ENCODE peak calls at places on chromosome 15, in six cellular contexts. One of them, this sample, is unnamed.

GRCh38 chr15:48470096-48470495 is 138.9 kb downstream of the DUT start:
- DNase-seq in pancreas: no peak
- DNase-seq in T-helper 9 cell: no peak
- DNase-seq in amygdala: no peak
- DNase-seq in stimulated activated CD4-positive, alpha-beta T cell treated with anti-CD3 and anti-CD28 coated beads, Interleukin-15, amount 100 ng/mL, for 24 hours: no peak
- DNase-seq in Right ventricle myocardium superior: no peak
- DNase-seq in this sample: no peak

GRCh38 chr15:36898522-36899126 is 201.7 kb downstream of the MEIS2 start:
- DNase-seq in pancreas: no peak
- DNase-seq in T-helper 9 cell: no peak
- DNase-seq in amygdala: no peak
- DNase-seq in stimulated activated CD4-positive, alpha-beta T cell treated with anti-CD3 and anti-CD28 coated beads, Interleukin-15, amount 100 ng/mL, for 24 hours: no peak
- DNase-seq in Right ventricle myocardium superior: no peak
- DNase-seq in this sample: no peak

GRCh38 chr15:101615414-101615985 is 36.7 kb downstream of the TM2D3 start:
- DNase-seq in pancreas: no peak
- DNase-seq in T-helper 9 cell: no peak
- DNase-seq in amygdala: no peak
- DNase-seq in stimulated activated CD4-positive, alpha-beta T cell treated with anti-CD3 and anti-CD28 coated beads, Interleukin-15, amount 100 ng/mL, for 24 hours: no peak
- DNase-seq in Right ventricle myocardium superior: peak
- DNase-seq in this sample: no peak

GRCh38 chr15:77024273-77025065 is 29.5 kb downstream of the PSTPIP1 start:
- DNase-seq in pancreas: peak
- DNase-seq in T-helper 9 cell: peak
- DNase-seq in amygdala: peak
- DNase-seq in stimulated activated CD4-positive, alpha-beta T cell treated with anti-CD3 and anti-CD28 coated beads, Interleukin-15, amount 100 ng/mL, for 24 hours: peak
- DNase-seq in Right ventricle myocardium superior: peak
- DNase-seq in this sample: peak

GRCh38 chr15:77226652-77227051 is 155.7 kb upstream of the TSPAN3 start:
- DNase-seq in pancreas: no peak
- DNase-seq in T-helper 9 cell: no peak
- DNase-seq in amygdala: no peak
- DNase-seq in stimulated activated CD4-positive, alpha-beta T cell treated with anti-CD3 and anti-CD28 coated beads, Interleukin-15, amount 100 ng/mL, for 24 hours: no peak
- DNase-seq in Right ventricle myocardium superior: no peak
- DNase-seq in this sample: no peak

GRCh38 chr15:89888214-89888804 is 5.5 kb downstream of the AP3S2 start:
- DNase-seq in pancreas: no peak
- DNase-seq in T-helper 9 cell: no peak
- DNase-seq in amygdala: no peak
- DNase-seq in stimulated activated CD4-positive, alpha-beta T cell treated with anti-CD3 and anti-CD28 coated beads, Interleukin-15, amount 100 ng/mL, for 24 hours: no peak
- DNase-seq in Right ventricle myocardium superior: no peak
- DNase-seq in this sample: no peak

GRCh38 chr15:58537033-58537432 is 105.2 kb downstream of the LIPC start:
- DNase-seq in pancreas: no peak
- DNase-seq in T-helper 9 cell: no peak
- DNase-seq in amygdala: no peak
- DNase-seq in stimulated activated CD4-positive, alpha-beta T cell treated with anti-CD3 and anti-CD28 coated beads, Interleukin-15, amount 100 ng/mL, for 24 hours: no peak
- DNase-seq in Right ventricle myocardium superior: no peak
- DNase-seq in this sample: no peak

GRCh38 chr15:66850078-66850991 is 148.3 kb downstream of the SMAD6 start:
- DNase-seq in pancreas: no peak
- DNase-seq in T-helper 9 cell: no peak
- DNase-seq in amygdala: no peak
- DNase-seq in stimulated activated CD4-positive, alpha-beta T cell treated with anti-CD3 and anti-CD28 coated beads, Interleukin-15, amount 100 ng/mL, for 24 hours: no peak
- DNase-seq in Right ventricle myocardium superior: peak
- DNase-seq in this sample: no peak

GRCh38 chr15:40927497-40928346 is 1.4 kb upstream of the DLL4 start:
- DNase-seq in pancreas: no peak
- DNase-seq in T-helper 9 cell: no peak
- DNase-seq in amygdala: no peak
- DNase-seq in stimulated activated CD4-positive, alpha-beta T cell treated with anti-CD3 and anti-CD28 coated beads, Interleukin-15, amount 100 ng/mL, for 24 hours: peak
- DNase-seq in Right ventricle myocardium superior: peak
- DNase-seq in this sample: no peak

GRCh38 chr15:80875568-80875967 is 96.4 kb downstream of the CEMIP start:
- DNase-seq in pancreas: no peak
- DNase-seq in T-helper 9 cell: no peak
- DNase-seq in amygdala: peak
- DNase-seq in stimulated activated CD4-positive, alpha-beta T cell treated with anti-CD3 and anti-CD28 coated beads, Interleukin-15, amount 100 ng/mL, for 24 hours: no peak
- DNase-seq in Right ventricle myocardium superior: peak
- DNase-seq in this sample: peak

GRCh38 chr15:70099966-70100494 is 2.3 kb upstream of the TLE3 start:
- DNase-seq in pancreas: no peak
- DNase-seq in T-helper 9 cell: no peak
- DNase-seq in amygdala: no peak
- DNase-seq in stimulated activated CD4-positive, alpha-beta T cell treated with anti-CD3 and anti-CD28 coated beads, Interleukin-15, amount 100 ng/mL, for 24 hours: peak
- DNase-seq in Right ventricle myocardium superior: no peak
- DNase-seq in this sample: no peak

GRCh38 chr15:81347910-81348309 is 24.0 kb upstream of the STARD5 start:
- DNase-seq in pancreas: no peak
- DNase-seq in T-helper 9 cell: no peak
- DNase-seq in amygdala: no peak
- DNase-seq in stimulated activated CD4-positive, alpha-beta T cell treated with anti-CD3 and anti-CD28 coated beads, Interleukin-15, amount 100 ng/mL, for 24 hours: no peak
- DNase-seq in Right ventricle myocardium superior: no peak
- DNase-seq in this sample: no peak

GRCh38 chr15:72112111-72112510 is 5.8 kb downstream of the MYO9A start:
- DNase-seq in pancreas: no peak
- DNase-seq in T-helper 9 cell: no peak
- DNase-seq in amygdala: no peak
- DNase-seq in stimulated activated CD4-positive, alpha-beta T cell treated with anti-CD3 and anti-CD28 coated beads, Interleukin-15, amount 100 ng/mL, for 24 hours: no peak
- DNase-seq in Right ventricle myocardium superior: no peak
- DNase-seq in this sample: no peak

GRCh38 chr15:69222002-69222474 is 61.6 kb downstream of the GLCE start:
- DNase-seq in pancreas: no peak
- DNase-seq in T-helper 9 cell: no peak
- DNase-seq in amygdala: no peak
- DNase-seq in stimulated activated CD4-positive, alpha-beta T cell treated with anti-CD3 and anti-CD28 coated beads, Interleukin-15, amount 100 ng/mL, for 24 hours: no peak
- DNase-seq in Right ventricle myocardium superior: no peak
- DNase-seq in this sample: no peak

GRCh38 chr15:58931985-58932384 is 1.5 kb downstream of the SLTM start:
- DNase-seq in pancreas: peak
- DNase-seq in T-helper 9 cell: no peak
- DNase-seq in amygdala: no peak
- DNase-seq in stimulated activated CD4-positive, alpha-beta T cell treated with anti-CD3 and anti-CD28 coated beads, Interleukin-15, amount 100 ng/mL, for 24 hours: no peak
- DNase-seq in Right ventricle myocardium superior: no peak
- DNase-seq in this sample: peak

GRCh38 chr15:63077952-63078351 is 35.4 kb downstream of the TPM1 start:
- DNase-seq in pancreas: no peak
- DNase-seq in T-helper 9 cell: no peak
- DNase-seq in amygdala: no peak
- DNase-seq in stimulated activated CD4-positive, alpha-beta T cell treated with anti-CD3 and anti-CD28 coated beads, Interleukin-15, amount 100 ng/mL, for 24 hours: no peak
- DNase-seq in Right ventricle myocardium superior: no peak
- DNase-seq in this sample: no peak

GRCh38 chr15:39864116-39864515 is 56.0 kb downstream of the GPR176 start:
- DNase-seq in pancreas: no peak
- DNase-seq in T-helper 9 cell: no peak
- DNase-seq in amygdala: no peak
- DNase-seq in stimulated activated CD4-positive, alpha-beta T cell treated with anti-CD3 and anti-CD28 coated beads, Interleukin-15, amount 100 ng/mL, for 24 hours: no peak
- DNase-seq in Right ventricle myocardium superior: no peak
- DNase-seq in this sample: no peak

GRCh38 chr15:58409861-58410260 is 21.9 kb upstream of the LIPC start:
- DNase-seq in pancreas: no peak
- DNase-seq in T-helper 9 cell: no peak
- DNase-seq in amygdala: no peak
- DNase-seq in stimulated activated CD4-positive, alpha-beta T cell treated with anti-CD3 and anti-CD28 coated beads, Interleukin-15, amount 100 ng/mL, for 24 hours: no peak
- DNase-seq in Right ventricle myocardium superior: no peak
- DNase-seq in this sample: no peak

GRCh38 chr15:58684751-58685150 is 64.8 kb downstream of the ADAM10 start:
- DNase-seq in pancreas: no peak
- DNase-seq in T-helper 9 cell: no peak
- DNase-seq in amygdala: no peak
- DNase-seq in stimulated activated CD4-positive, alpha-beta T cell treated with anti-CD3 and anti-CD28 coated beads, Interleukin-15, amount 100 ng/mL, for 24 hours: no peak
- DNase-seq in Right ventricle myocardium superior: no peak
- DNase-seq in this sample: no peak

GRCh38 chr15:66359740-66360139 is 3.3 kb upstream of the TIPIN start:
- DNase-seq in pancreas: no peak
- DNase-seq in T-helper 9 cell: no peak
- DNase-seq in amygdala: no peak
- DNase-seq in stimulated activated CD4-positive, alpha-beta T cell treated with anti-CD3 and anti-CD28 coated beads, Interleukin-15, amount 100 ng/mL, for 24 hours: no peak
- DNase-seq in Right ventricle myocardium superior: no peak
- DNase-seq in this sample: no peak

GRCh38 chr15:49622561-49622960 is 1.7 kb downstream of the DTWD1 start:
- DNase-seq in pancreas: no peak
- DNase-seq in T-helper 9 cell: no peak
- DNase-seq in amygdala: no peak
- DNase-seq in stimulated activated CD4-positive, alpha-beta T cell treated with anti-CD3 and anti-CD28 coated beads, Interleukin-15, amount 100 ng/mL, for 24 hours: no peak
- DNase-seq in Right ventricle myocardium superior: no peak
- DNase-seq in this sample: no peak

GRCh38 chr15:64191971-64192830 is 29.4 kb upstream of the PPIB start:
- DNase-seq in pancreas: no peak
- DNase-seq in T-helper 9 cell: no peak
- DNase-seq in amygdala: no peak
- DNase-seq in stimulated activated CD4-positive, alpha-beta T cell treated with anti-CD3 and anti-CD28 coated beads, Interleukin-15, amount 100 ng/mL, for 24 hours: no peak
- DNase-seq in Right ventricle myocardium superior: no peak
- DNase-seq in this sample: no peak